ENCODE peak calls at places on chromosomes 5 and 9, in four cellular contexts. L, E, Q and H are unnamed samples.
A peak's percentile ranks its signal among the peaks of the same experiment; 100 is the strongest.

GRCh38 chr9:20636883-20637440 is 14.7 kb upstream of the MLLT3 start:
- DNase-seq in L (peak; percentile 61), E (peak; percentile 49), Q (no peak), H (no peak)

GRCh38 chr5:16727937-16728336 is 111.1 kb upstream of the RETREG1 start:
- DNase-seq in L (no peak), E (peak; percentile 18), Q (no peak), H (no peak)

GRCh38 chr9:82281066-82281465 is 292.5 kb downstream of the SPATA31D1 start:
- DNase-seq in L (no peak), E (no peak), Q (no peak), H (no peak)

GRCh38 chr5:390571-391491 is 52.1 kb upstream of the EXOC3 start:
- DNase-seq in L (no peak), E (no peak), Q (no peak), H (no peak)

GRCh38 chr9:86202338-86202882 is 57.0 kb downstream of the C9orf153 start:
- DNase-seq in L (peak; percentile 63), E (peak; percentile 63), Q (peak; percentile 33), H (peak; percentile 47)

GRCh38 chr5:134649163-134649916 is 755 bp downstream of the SEC24A start:
- DNase-seq in L (no peak), E (no peak), Q (no peak), H (no peak)

GRCh38 chr5:127723571-127723970 is 20.4 kb downstream of the CCDC192 start:
- DNase-seq in L (peak; percentile 69), E (peak; percentile 78), Q (peak; percentile 36), H (no peak)

GRCh38 chr9:124280176-124280691 is 22.5 kb downstream of the NEK6 start:
- DNase-seq in L (peak; percentile 93), E (peak; percentile 99), Q (peak; percentile 65), H (peak; percentile 47)

GRCh38 chr9:112112519-112112918 is 62.6 kb downstream of the SUSD1 start:
- DNase-seq in L (peak; percentile 72), E (peak; percentile 68), Q (peak; percentile 75), H (peak; percentile 75)

GRCh38 chr5:52863715-52864114 is 76.0 kb downstream of the ITGA1 start:
- DNase-seq in L (peak; percentile 42), E (no peak), Q (no peak), H (no peak)

GRCh38 chr9:94300470-94301301 is 27.8 kb downstream of the NUTM2F start:
- DNase-seq in L (no peak), E (no peak), Q (no peak), H (no peak)

GRCh38 chr5:178207183-178207916 is 3.0 kb downstream of the HNRNPAB start:
- DNase-seq in L (peak; percentile 85), E (peak; percentile 83), Q (no peak), H (no peak)

GRCh38 chr5:108061941-108062340 is 320.0 kb downstream of the FBXL17 start:
- DNase-seq in L (peak; percentile 40), E (peak; percentile 6), Q (peak; percentile 19), H (no peak)

GRCh38 chr5:90940227-90940995 is 381.8 kb downstream of the ADGRV1 start:
- DNase-seq in L (peak; percentile 33), E (peak; percentile 36), Q (peak; percentile 21), H (no peak)

GRCh38 chr5:112738180-112738560 is 485 bp downstream of the APC start:
- DNase-seq in L (peak; percentile 6), E (peak; percentile 11), Q (peak; percentile 3), H (peak; percentile 19)

GRCh38 chr9:35714123-35714522 is 17.9 kb downstream of the TLN1 start:
- DNase-seq in L (no peak), E (no peak), Q (no peak), H (no peak)

GRCh38 chr5:150512368-150512747 is 4.4 kb downstream of the NDST1 start:
- DNase-seq in L (peak; percentile 31), E (peak; percentile 41), Q (peak; percentile 23), H (no peak)

GRCh38 chr9:131203438-131204219 is 72.7 kb downstream of the FAM78A start:
- DNase-seq in L (no peak), E (no peak), Q (no peak), H (no peak)
- TF ChIP-seq CTCF in L (no peak), E (peak; percentile 30), Q (peak; percentile 38), H (peak; percentile 46)

DNA sequence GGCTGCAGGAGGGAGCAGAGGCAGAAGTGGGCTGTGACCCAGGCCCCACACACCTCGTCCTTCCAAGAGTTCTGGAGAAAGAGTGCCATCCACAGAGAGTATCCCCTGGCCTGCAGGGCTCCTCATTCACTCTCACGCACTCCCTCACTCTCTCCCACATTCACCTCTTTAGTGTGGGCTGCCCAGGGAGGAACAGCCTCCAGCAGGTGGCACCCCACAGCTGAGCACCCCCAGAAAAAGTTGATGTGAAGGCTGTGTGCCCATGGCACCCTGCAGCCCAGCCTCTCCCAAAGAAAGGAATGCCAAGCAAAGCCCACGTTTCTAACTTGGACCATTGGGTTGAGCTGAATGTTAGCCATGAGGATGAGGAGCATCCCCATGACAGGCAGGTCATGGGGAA is 4.5 kb upstream of the SHC3 start:
- DNase-seq in L (no peak), E (no peak), Q (no peak), H (no peak)
- TF ChIP-seq CTCF in L (no peak), E (no peak), Q (no peak), H (peak; percentile 58)

DNA sequence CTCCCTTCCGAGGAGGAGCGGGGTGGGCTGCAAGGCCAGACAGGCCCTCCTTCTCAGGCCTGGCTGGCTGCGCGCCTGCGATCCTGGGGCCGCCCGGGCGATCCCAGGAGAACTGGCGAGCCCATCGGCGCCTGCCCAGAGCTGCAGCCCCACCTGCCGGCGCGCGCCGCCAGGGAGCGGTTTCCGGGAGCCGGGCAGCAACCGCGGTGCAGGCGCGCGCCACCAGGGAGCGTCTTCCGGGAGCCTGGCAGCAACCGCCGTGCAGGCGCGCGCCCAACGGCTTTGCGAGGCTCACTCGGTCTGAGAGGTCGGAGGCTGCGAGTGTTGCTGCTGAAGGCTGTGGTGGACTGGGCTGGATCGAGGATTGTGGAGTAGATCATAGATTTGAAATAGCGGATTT is 668.7 kb downstream of the SPATA31A6 start:
- DNase-seq in L (peak; percentile 3), E (peak; percentile 0), Q (peak; percentile 33), H (no peak)
- TF ChIP-seq CTCF in L (no peak), E (peak; percentile 17), Q (no peak), H (no peak)

GRCh38 chr5:28575368-28575767 is 1537.0 kb upstream of the CDH9 start:
- DNase-seq in L (no peak), E (no peak), Q (no peak), H (no peak)

GRCh38 chr5:28580616-28581015 is 1542.2 kb upstream of the CDH9 start:
- DNase-seq in L (peak; percentile 72), E (peak; percentile 57), Q (no peak), H (no peak)

GRCh38 chr5:28574616-28575015 is 1536.2 kb upstream of the CDH9 start:
- DNase-seq in L (no peak), E (no peak), Q (no peak), H (no peak)

GRCh38 chr5:28576022-28576421 is 1537.6 kb upstream of the CDH9 start:
- DNase-seq in L (peak; percentile 29), E (peak; percentile 38), Q (no peak), H (no peak)
- TF ChIP-seq CTCF in L (peak; percentile 37), E (peak; percentile 36), Q (no peak), H (no peak)

GRCh38 chr5:153827407-153827806 is 211.3 kb downstream of the FAM114A2 start:
- DNase-seq in L (no peak), E (no peak), Q (peak; percentile 28), H (no peak)
- TF ChIP-seq CTCF in L (no peak), E (peak; percentile 1), Q (peak; percentile 31), H (peak; percentile 59)

GRCh38 chr5:136309376-136309775 is 56.0 kb downstream of the TRPC7 start:
- DNase-seq in L (no peak), E (no peak), Q (no peak), H (no peak)

GRCh38 chr5:136308396-136308795 is 56.9 kb downstream of the TRPC7 start:
- DNase-seq in L (peak; percentile 3), E (no peak), Q (no peak), H (no peak)

GRCh38 chr5:136314302-136314701 is 51.0 kb downstream of the TRPC7 start:
- DNase-seq in L (no peak), E (no peak), Q (no peak), H (no peak)

GRCh38 chr5:136309932-136310598 is 55.3 kb downstream of the TRPC7 start:
- DNase-seq in L (no peak), E (no peak), Q (no peak), H (no peak)

DNA sequence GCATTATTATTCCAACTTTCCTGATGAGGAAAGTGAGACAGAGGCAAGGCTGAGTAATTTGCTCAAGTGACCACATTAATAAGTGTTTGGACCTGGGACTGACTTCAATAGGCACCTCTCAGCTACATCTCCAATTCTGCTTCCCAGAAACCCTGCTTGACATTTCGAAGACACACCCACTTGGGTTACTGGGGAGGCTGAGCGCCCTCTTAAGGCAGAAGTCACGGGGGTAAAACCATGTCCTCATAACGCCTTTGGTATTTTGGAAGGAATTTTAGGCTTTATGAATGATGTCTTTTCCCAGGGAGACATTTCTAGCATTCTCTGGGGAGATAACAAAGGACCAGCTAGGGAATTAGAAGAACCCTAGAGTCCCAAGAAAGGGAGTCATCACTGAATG is 53.3 kb downstream of the TRPC7 start:
- DNase-seq in L (no peak), E (no peak), Q (no peak), H (no peak)
- TF ChIP-seq CTCF in L (no peak), E (no peak), Q (no peak), H (no peak)

DNA sequence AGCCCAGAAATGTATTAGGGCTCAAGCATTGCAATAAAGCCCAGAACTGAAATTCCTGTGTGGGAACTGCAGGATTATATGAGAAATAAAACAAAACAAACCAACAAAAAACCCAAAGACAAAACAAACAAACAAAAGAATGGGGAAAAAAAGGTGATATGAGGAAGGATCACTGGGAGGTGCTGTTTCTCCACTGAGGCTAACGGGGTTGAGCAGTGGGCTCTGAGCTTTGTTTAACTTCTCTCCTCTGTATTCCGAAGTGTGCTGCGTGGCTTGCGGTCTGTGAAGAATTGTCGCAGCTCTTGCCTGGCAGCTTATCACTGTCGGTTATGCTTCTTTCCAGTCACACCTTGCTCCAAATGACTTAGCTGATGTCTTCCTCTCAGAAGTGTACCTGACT is 106.3 kb downstream of the TENT4A start:
- DNase-seq in L (no peak), E (no peak), Q (no peak), H (no peak)
- TF ChIP-seq CTCF in L (no peak), E (no peak), Q (no peak), H (no peak)